ENCODE peak calls at places on chromosome 6, in five cellular contexts. T, G, Z, B and L are unnamed samples.

GRCh38 chr6:87837444-87837843 is 135.4 kb upstream of the AKIRIN2 start:
- DNase-seq in G (no peak), T (no peak), B (no peak), Z (no peak), L (peak; percentile 54)

GRCh38 chr6:39468385-39468784 is 145.9 kb upstream of the KCNK16 start:
- DNase-seq in T (no peak), B (no peak), G (no peak), Z (no peak), L (no peak)

GRCh38 chr6:14046476-14047068 is 71.0 kb upstream of the CD83 start:
- DNase-seq in Z (peak; percentile 39), T (peak; percentile 67), B (no peak), G (peak; percentile 39), L (peak; percentile 68)

GRCh38 chr6:42511803-42512422 is 51.9 kb upstream of the UBR2 start:
- DNase-seq in Z (no peak), B (no peak), T (peak; percentile 41), G (no peak), L (peak; percentile 12)

GRCh38 chr6:161127071-161127740 is 135.6 kb downstream of the MAP3K4 start:
- DNase-seq in Z (no peak), G (no peak), T (no peak), B (no peak), L (no peak)

GRCh38 chr6:30820196-30820595 is 64.1 kb upstream of the DDR1 start:
- DNase-seq in B (no peak), G (peak; percentile 86), Z (peak; percentile 77), T (peak; percentile 89), L (peak; percentile 96)

GRCh38 chr6:150527100-150527499 is 72.6 kb upstream of the PLEKHG1 start:
- DNase-seq in B (no peak), Z (no peak), T (peak; percentile 47), G (peak; percentile 50), L (peak; percentile 46)

GRCh38 chr6:111250743-111251406 is 163.6 kb downstream of the SLC16A10 start:
- DNase-seq in B (no peak), T (no peak), Z (no peak), G (no peak), L (no peak)